ENCODE peak calls at places on chromosomes 5 and 9, in four cellular contexts. One of them, this sample, is unnamed.

GRCh38 chr5:116441223-116441622 is 133.4 kb downstream of the SEMA6A start:
- DNase-seq in IMR-90: no peak
- DNase-seq in A549: no peak
- DNase-seq in H9: peak; percentile 68
- DNase-seq in this sample: no peak

GRCh38 chr9:13988944-13989343 is 325.0 kb downstream of the NFIB start:
- DNase-seq in IMR-90: no peak
- DNase-seq in A549: no peak
- DNase-seq in H9: no peak
- DNase-seq in this sample: no peak

GRCh38 chr5:173778784-173779304 is 109.3 kb upstream of the CPEB4 start:
- DNase-seq in IMR-90: peak; percentile 59
- DNase-seq in A549: no peak
- DNase-seq in H9: no peak
- DNase-seq in this sample: no peak

GRCh38 chr5:175281714-175282113 is 162.3 kb downstream of the DRD1 start:
- DNase-seq in IMR-90: no peak
- DNase-seq in A549: no peak
- DNase-seq in H9: no peak
- DNase-seq in this sample: no peak

GRCh38 chr5:103565711-103566110 is 3.1 kb upstream of the NUDT12 start:
- DNase-seq in IMR-90: no peak
- DNase-seq in A549: no peak
- DNase-seq in H9: no peak
- DNase-seq in this sample: no peak

GRCh38 chr5:141420855-141421488 is at the start of gene PCDHGA11:
- DNase-seq in IMR-90: peak; percentile 63
- DNase-seq in A549: no peak
- DNase-seq in H9: peak; percentile 74
- DNase-seq in this sample: peak; percentile 38

GRCh38 chr5:88438006-88438405 is 169.4 kb upstream of the TMEM161B start:
- DNase-seq in IMR-90: no peak
- DNase-seq in A549: peak; percentile 5
- DNase-seq in H9: no peak
- DNase-seq in this sample: peak; percentile 38

GRCh38 chr5:102388235-102388634 is 92.2 kb upstream of the SLCO4C1 start:
- DNase-seq in IMR-90: no peak
- DNase-seq in A549: no peak
- DNase-seq in H9: no peak
- DNase-seq in this sample: no peak

GRCh38 chr5:68565427-68565826 is 349.9 kb downstream of the PIK3R1 start:
- DNase-seq in IMR-90: no peak
- DNase-seq in A549: no peak
- DNase-seq in H9: no peak
- DNase-seq in this sample: no peak
- H3K4me2 ChIP-seq in IMR-90: no peak overlapping the region
- H3K4me2 ChIP-seq in A549: no peak overlapping the region
- H3K4me2 ChIP-seq in H9: no peak overlapping the region
- H3K4me2 ChIP-seq in this sample: no peak overlapping the region

DNA sequence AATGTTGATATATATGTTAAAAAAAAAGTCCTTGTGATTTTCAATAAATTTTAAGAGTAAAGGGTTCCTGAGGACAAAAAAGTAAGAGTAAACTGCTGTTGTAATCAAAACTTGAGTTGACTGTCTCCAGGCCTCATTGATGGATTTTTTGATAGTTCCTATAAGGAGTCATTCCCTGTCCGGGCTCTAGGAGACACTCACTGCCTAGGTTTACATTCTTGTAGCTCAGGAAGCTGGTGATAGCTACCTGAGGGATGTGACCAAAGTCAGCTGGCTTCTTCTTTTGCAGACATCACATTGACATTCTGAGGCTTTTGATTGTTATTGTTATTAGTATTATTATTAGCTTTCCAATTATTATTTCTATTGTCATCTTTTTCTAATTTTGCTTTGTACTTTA is 116.5 kb upstream of the FBXL7 start:
- DNase-seq in IMR-90: peak; percentile 28
- DNase-seq in A549: no peak
- DNase-seq in H9: no peak
- DNase-seq in this sample: peak; percentile 5
- TF ChIP-seq CTCF in IMR-90: peak; percentile 55
- TF ChIP-seq CTCF in A549: no peak
- TF ChIP-seq CTCF in H9: peak; percentile 74
- TF ChIP-seq CTCF in this sample: peak; percentile 45

GRCh38 chr9:135581636-135582426 is 20.3 kb downstream of the PAEP start:
- DNase-seq in IMR-90: no peak
- DNase-seq in A549: no peak
- DNase-seq in H9: no peak
- DNase-seq in this sample: no peak
- H3K4me2 ChIP-seq in IMR-90: no peak overlapping the region
- H3K4me2 ChIP-seq in A549: no peak overlapping the region
- H3K4me2 ChIP-seq in H9: no peak overlapping the region
- H3K4me2 ChIP-seq in this sample: no peak overlapping the region

GRCh38 chr9:124507880-124508432 is 757 bp upstream of the NR5A1 start:
- DNase-seq in IMR-90: no peak
- DNase-seq in A549: no peak
- DNase-seq in H9: peak; percentile 25
- DNase-seq in this sample: no peak
- TF ChIP-seq CTCF in IMR-90: no peak
- TF ChIP-seq CTCF in A549: no peak
- TF ChIP-seq CTCF in H9: no peak
- TF ChIP-seq CTCF in this sample: no peak

GRCh38 chr9:95874989-95875304 is 544 bp upstream of the ERCC6L2 start:
- DNase-seq in IMR-90: no peak
- DNase-seq in A549: peak; percentile 18
- DNase-seq in H9: peak; percentile 31
- DNase-seq in this sample: no peak
- H3K4me2 ChIP-seq in IMR-90: peak overlapping the region; percentile 98
- H3K4me2 ChIP-seq in A549: peak overlapping the region; percentile 90
- H3K4me2 ChIP-seq in H9: peak overlapping the region; percentile 92
- H3K4me2 ChIP-seq in this sample: no peak overlapping the region

DNA sequence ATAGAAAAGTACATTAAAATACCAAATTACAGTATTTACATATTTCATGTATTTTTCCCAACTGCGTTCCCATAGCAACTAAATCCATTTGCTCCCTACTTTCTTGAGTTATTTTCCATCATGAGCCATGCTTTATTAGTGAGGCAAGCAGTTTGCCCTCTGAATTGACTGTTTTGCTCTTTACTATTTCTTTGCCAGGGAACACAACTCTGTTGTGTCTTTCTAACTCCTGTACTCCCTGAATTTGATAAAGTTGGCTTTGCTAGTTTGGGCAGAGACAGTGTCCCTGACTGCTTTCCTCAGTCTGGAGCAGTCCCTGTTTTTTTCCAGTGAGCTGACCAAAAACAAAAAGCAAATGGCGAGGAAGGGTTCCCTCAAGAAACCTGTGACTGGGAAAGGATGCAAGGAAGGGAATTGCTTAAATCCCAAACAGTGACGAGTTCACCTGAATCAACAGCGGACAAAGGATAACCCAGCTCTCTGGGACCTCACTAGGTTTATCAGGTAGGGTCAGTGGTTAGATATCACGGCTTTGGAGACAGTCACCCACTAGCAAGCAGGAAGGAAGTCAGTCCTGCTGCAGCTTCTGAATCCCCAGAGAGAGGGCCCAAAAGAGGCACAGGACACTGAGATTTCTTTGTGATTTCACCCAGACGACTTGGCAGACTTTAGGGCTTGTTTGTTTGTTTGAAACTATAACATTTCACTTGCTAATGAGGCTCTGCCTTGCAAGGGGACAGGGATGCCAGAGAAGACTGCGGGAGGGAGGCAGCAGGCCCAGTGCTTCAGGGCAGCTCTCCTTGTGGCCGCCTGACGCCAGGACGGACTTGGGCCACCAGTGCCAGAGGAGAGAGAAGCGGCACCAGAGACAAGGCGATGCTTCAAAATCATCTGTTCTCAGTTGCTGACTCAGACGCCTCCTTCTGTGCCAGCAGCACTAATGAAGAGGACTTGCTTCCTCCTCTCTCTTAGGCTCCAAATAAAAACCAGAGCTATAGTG is 275.8 kb upstream of the SLC30A5 start:
- DNase-seq in IMR-90: no peak
- DNase-seq in A549: no peak
- DNase-seq in H9: peak; percentile 83
- DNase-seq in this sample: no peak
- TF ChIP-seq CTCF in IMR-90: no peak
- TF ChIP-seq CTCF in A549: no peak
- TF ChIP-seq CTCF in H9: peak; percentile 40
- TF ChIP-seq CTCF in this sample: no peak

GRCh38 chr9:98596486-98596885 is 112.2 kb downstream of the GABBR2 start:
- DNase-seq in IMR-90: no peak
- DNase-seq in A549: no peak
- DNase-seq in H9: no peak
- DNase-seq in this sample: no peak

GRCh38 chr9:98598861-98599260 is 109.9 kb downstream of the GABBR2 start:
- DNase-seq in IMR-90: no peak
- DNase-seq in A549: no peak
- DNase-seq in H9: no peak
- DNase-seq in this sample: no peak

GRCh38 chr9:98600631-98601030 is 108.1 kb downstream of the GABBR2 start:
- DNase-seq in IMR-90: no peak
- DNase-seq in A549: no peak
- DNase-seq in H9: no peak
- DNase-seq in this sample: no peak

GRCh38 chr9:98597372-98597771 is 111.4 kb downstream of the GABBR2 start:
- DNase-seq in IMR-90: peak; percentile 64
- DNase-seq in A549: no peak
- DNase-seq in H9: no peak
- DNase-seq in this sample: peak; percentile 46

GRCh38 chr9:98599566-98599965 is 109.2 kb downstream of the GABBR2 start:
- DNase-seq in IMR-90: no peak
- DNase-seq in A549: no peak
- DNase-seq in H9: no peak
- DNase-seq in this sample: no peak
- H3K4me2 ChIP-seq in IMR-90: no peak overlapping the region
- H3K4me2 ChIP-seq in A549: no peak overlapping the region
- H3K4me2 ChIP-seq in H9: no peak overlapping the region
- H3K4me2 ChIP-seq in this sample: no peak overlapping the region

GRCh38 chr5:154940772-154941620 is at the start of gene MRPL22:
- DNase-seq in IMR-90: peak; percentile 93
- DNase-seq in A549: peak; percentile 96
- DNase-seq in H9: peak; percentile 93
- DNase-seq in this sample: peak; percentile 88
- TF ChIP-seq CTCF in IMR-90: no peak
- TF ChIP-seq CTCF in A549: no peak
- TF ChIP-seq CTCF in H9: no peak
- TF ChIP-seq CTCF in this sample: no peak

This sample was measured in astrocyte.